ENCODE peak calls at places on chromosomes 11 and 22, in six cellular contexts. U is substantia nigra; L is A172; M is Right ventricle myocardium superior; S is stimulated activated CD8-positive, alpha-beta memory T cell treated with anti-CD3 and anti-CD28 coated beads, Interleukin-12 subunit alpha, Interleukin-12 subunit beta, amount 100 ng/mL, for 1 hour; I is adipocyte. C is an unnamed sample.

GRCh38 chr22:39282642-39283311 is 36.6 kb downstream of the RPL3 start:
- DNase-seq in I (no peak), L (no peak), M (no peak), U (peak; percentile 27), S (no peak), C (no peak)

GRCh38 chr11:46159694-46160093 is 38.4 kb upstream of the PHF21A start:
- DNase-seq in S (no peak), U (no peak), L (no peak), I (no peak), M (no peak), C (no peak)

GRCh38 chr11:714436-714835 is 8.4 kb downstream of the EPS8L2 start:
- DNase-seq in L (no peak), M (no peak), S (no peak), I (no peak), U (no peak), C (no peak)

GRCh38 chr22:44816141-44816540 is 63.8 kb downstream of the ARHGAP8 start:
- DNase-seq in M (peak; percentile 15), L (no peak), U (no peak), S (no peak), I (no peak), C (no peak)

GRCh38 chr11:70397336-70397982 is 870 bp upstream of the CTTN start:
- DNase-seq in I (no peak), U (no peak), M (no peak), L (peak; percentile 35), S (no peak), C (no peak)

GRCh38 chr11:10540546-10540914 is 457 bp downstream of the RNF141 start:
- DNase-seq in U (no peak), L (no peak), I (peak; percentile 71), S (peak; percentile 1), M (no peak), C (peak; percentile 41)

GRCh38 chr11:1844221-1845094 is 5.7 kb downstream of the TNNI2 start:
- DNase-seq in S (no peak), L (no peak), I (no peak), U (no peak), M (peak; percentile 83), C (no peak)

GRCh38 chr11:94785509-94785908 is 17.4 kb downstream of the AMOTL1 start:
- DNase-seq in M (no peak), U (no peak), I (no peak), L (no peak), S (no peak), C (no peak)

GRCh38 chr11:63610604-63611394 is 3.4 kb downstream of the PLAAT3 start:
- DNase-seq in I (peak; percentile 25), U (no peak), S (no peak), M (no peak), L (peak; percentile 48), C (peak; percentile 83)

GRCh38 chr11:35487532-35488078 is 37.8 kb downstream of the PAMR1 start:
- DNase-seq in I (peak; percentile 71), U (no peak), S (no peak), M (no peak), L (peak; percentile 37), C (peak; percentile 43)

GRCh38 chr22:49305215-49305965 is 522.3 kb downstream of the BRD1 start:
- DNase-seq in L (no peak), M (peak; percentile 69), U (peak; percentile 63), S (peak; percentile 27), I (no peak), C (peak; percentile 12)

GRCh38 chr11:15685311-15685710 is 570.6 kb downstream of the INSC start:
- DNase-seq in L (no peak), S (no peak), M (no peak), U (no peak), I (no peak), C (no peak)

GRCh38 chr11:7154881-7155344 is 66.1 kb downstream of the RBMXL2 start:
- DNase-seq in I (no peak), M (no peak), U (no peak), L (no peak), S (no peak), C (no peak)

GRCh38 chr11:113417428-113417827 is 29.8 kb downstream of the ANKK1 start:
- DNase-seq in I (no peak), M (no peak), S (no peak), L (no peak), U (no peak), C (peak; percentile 1)

GRCh38 chr11:74443071-74443864 is 24.1 kb downstream of the KCNE3 start:
- DNase-seq in S (no peak), M (no peak), I (peak; percentile 51), L (peak; percentile 44), U (no peak), C (no peak)

GRCh38 chr22:24992946-24993345 is 40.4 kb downstream of the KIAA1671 start:
- DNase-seq in L (no peak), S (no peak), U (no peak), M (no peak), I (no peak), C (no peak)

GRCh38 chr11:127651888-127652221 is 651.3 kb upstream of the KIRREL3 start:
- DNase-seq in S (no peak), L (no peak), M (no peak), U (no peak), I (peak; percentile 1), C (no peak)

GRCh38 chr11:2382927-2383822 is 6.1 kb downstream of the CD81 start:
- DNase-seq in L (peak; percentile 84), I (no peak), S (no peak), U (peak; percentile 49), M (peak; percentile 84), C (peak; percentile 53)

GRCh38 chr22:25161017-25161915 is 38.4 kb upstream of the CRYBB3 start:
- DNase-seq in S (no peak), L (no peak), M (no peak), I (no peak), U (no peak), C (no peak)

GRCh38 chr11:69173925-69174591 is 18.3 kb downstream of the SMIM38 start:
- DNase-seq in I (peak; percentile 30), M (no peak), S (no peak), U (no peak), L (no peak), C (no peak)

GRCh38 chr11:86230921-86231320 is 13.6 kb upstream of the EED start:
- DNase-seq in L (peak; percentile 7), I (peak; percentile 22), M (no peak), U (no peak), S (no peak), C (peak; percentile 45)

GRCh38 chr11:126263489-126263888 is 5.2 kb downstream of the SRPRA start:
- DNase-seq in S (no peak), I (no peak), L (no peak), M (no peak), U (no peak), C (no peak)

GRCh38 chr11:122170815-122171475 is 54.9 kb upstream of the BLID start:
- DNase-seq in U (no peak), I (no peak), S (no peak), M (no peak), L (peak; percentile 77), C (no peak)

GRCh38 chr22:46796566-46797195 is 34.2 kb downstream of the TBC1D22A start:
- DNase-seq in L (no peak), M (no peak), I (no peak), S (no peak), U (no peak), C (no peak)

GRCh38 chr22:32830473-32830872 is 29.0 kb downstream of the TIMP3 start:
- DNase-seq in M (peak; percentile 78), U (no peak), L (no peak), I (no peak), S (no peak), C (no peak)

GRCh38 chr11:48028909-48029685 is 48.7 kb downstream of the PTPRJ start:
- DNase-seq in I (peak; percentile 38), L (no peak), U (no peak), M (no peak), S (no peak), C (no peak)

GRCh38 chr22:25564979-25565677 is 653 bp downstream of the GRK3 start:
- DNase-seq in S (no peak), L (no peak), U (peak; percentile 6), M (peak; percentile 59), I (peak; percentile 29), C (no peak)

GRCh38 chr22:24230911-24231656 is 13.8 kb downstream of the GGT5 start:
- DNase-seq in M (peak; percentile 70), L (no peak), U (no peak), S (peak; percentile 43), I (no peak), C (no peak)

GRCh38 chr11:45025716-45026492 is 75.2 kb upstream of the TP53I11 start:
- DNase-seq in S (no peak), I (no peak), M (peak; percentile 83), L (no peak), U (peak; percentile 65), C (peak; percentile 80)

GRCh38 chr11:2885017-2885675 is 429 bp downstream of the CDKN1C start:
- DNase-seq in M (peak; percentile 80), S (no peak), U (peak; percentile 73), L (peak; percentile 56), I (peak; percentile 81), C (peak; percentile 51)

GRCh38 chr11:125441648-125442410 is 54.2 kb downstream of the FEZ1 start:
- DNase-seq in M (no peak), I (no peak), S (no peak), L (no peak), U (peak; percentile 25), C (peak; percentile 91)

GRCh38 chr11:35030716-35031213 is 108.2 kb upstream of the CD44 start:
- DNase-seq in U (no peak), I (peak; percentile 87), S (no peak), L (peak; percentile 99), M (peak; percentile 53), C (peak; percentile 34)

GRCh38 chr22:49238181-49239141 is 589.2 kb downstream of the BRD1 start:
- DNase-seq in I (no peak), M (no peak), S (no peak), L (no peak), U (no peak), C (no peak)

GRCh38 chr11:41281131-41281742 is 178.2 kb downstream of the LRRC4C start:
- DNase-seq in U (no peak), M (no peak), L (no peak), I (no peak), S (no peak), C (peak; percentile 25)

GRCh38 chr11:128837627-128838026 is 29.5 kb downstream of the KCNJ1 start:
- DNase-seq in S (no peak), I (no peak), L (no peak), U (no peak), M (no peak), C (no peak)

GRCh38 chr11:116825854-116826750 is 3.0 kb upstream of the APOA4 start:
- DNase-seq in S (no peak), I (no peak), L (no peak), U (no peak), M (no peak), C (no peak)

GRCh38 chr11:69889400-69890372 is 70.5 kb upstream of the FGF3 start:
- DNase-seq in M (peak; percentile 25), L (no peak), I (no peak), U (no peak), S (no peak), C (no peak)